ENCODE peak calls at places on chromosomes 4 and X, in five cellular contexts. K is SK-N-SH, F is H1, E is HCT116, X is K562. S is an unnamed sample.
A peak's percentile ranks its signal among the peaks of the same experiment; 100 is the strongest.

GRCh38 chr4:3660086-3660927 is 105.9 kb upstream of the ADRA2C start:
- DNase-seq in K (no peak), F (no peak), E (no peak), X (no peak), S (no peak)

GRCh38 chrX:78118628-78119027 is 14.6 kb downstream of the PGK1 start:
- DNase-seq in K (no peak), F (no peak), E (no peak), X (no peak), S (no peak)

GRCh38 chrX:1903380-1903935 is 288.6 kb downstream of the ASMT start:
- DNase-seq in K (no peak), F (no peak), E (peak; percentile 63), X (no peak), S (no peak)

GRCh38 chr4:39706334-39706733 is 8.4 kb downstream of the UBE2K start:
- DNase-seq in K (no peak), F (no peak), E (peak; percentile 51), X (no peak), S (peak; percentile 55)

GRCh38 chr4:17339376-17339775 is 172.5 kb downstream of the QDPR start:
- DNase-seq in K (no peak), F (no peak), E (no peak), X (no peak), S (no peak)

GRCh38 chr4:47349323-47349722 is 114.2 kb downstream of the COMMD8 start:
- DNase-seq in K (no peak), F (no peak), E (no peak), X (no peak), S (no peak)

GRCh38 chr4:157242871-157243270 is 22.3 kb downstream of the GRIA2 start:
- DNase-seq in K (no peak), F (no peak), E (no peak), X (no peak), S (no peak)

GRCh38 chr4:145736241-145736831 is 56.4 kb downstream of the C4orf51 start:
- DNase-seq in K (no peak), F (no peak), E (no peak), X (no peak), S (peak; percentile 86)

GRCh38 chr4:25406081-25406692 is 29.1 kb downstream of the ANAPC4 start:
- DNase-seq in K (no peak), F (no peak), E (no peak), X (no peak), S (no peak)

GRCh38 chr4:100781433-100781832 is 263.6 kb upstream of the EMCN start:
- DNase-seq in K (no peak), F (no peak), E (no peak), X (no peak), S (no peak)

GRCh38 chr4:109332926-109333464 is 30.5 kb upstream of the COL25A1 start:
- DNase-seq in K (no peak), F (peak; percentile 13), E (no peak), X (peak; percentile 45), S (no peak)

GRCh38 chr4:173025131-173025530 is 143.5 kb upstream of the GALNT7 start:
- DNase-seq in K (peak; percentile 60), F (peak; percentile 27), E (peak; percentile 76), X (peak; percentile 56), S (peak; percentile 87)

GRCh38 chrX:63128509-63128908 is 222.6 kb downstream of the SPIN4 start:
- DNase-seq in K (peak; percentile 1), F (no peak), E (peak; percentile 16), X (no peak), S (peak; percentile 65)

GRCh38 chrX:126238220-126238619 is 72.1 kb upstream of the DCAF12L2 start:
- DNase-seq in K (no peak), F (no peak), E (no peak), X (no peak), S (no peak)

GRCh38 chrX:6448003-6448402 is 86.9 kb downstream of the VCX3A start:
- DNase-seq in K (no peak), F (no peak), E (no peak), X (no peak), S (peak; percentile 4)

GRCh38 chr4:176340871-176341685 is 21.3 kb downstream of the SPCS3 start:
- DNase-seq in K (peak; percentile 46), F (no peak), E (no peak), X (peak; percentile 40), S (peak; percentile 11)

GRCh38 chr4:74283614-74284013 is 24.7 kb upstream of the EPGN start:
- DNase-seq in K (no peak), F (no peak), E (peak; percentile 61), X (no peak), S (no peak)

GRCh38 chrX:115367455-115367854 is 77.9 kb downstream of the LUZP4 start:
- DNase-seq in K (no peak), F (no peak), E (no peak), X (no peak), S (no peak)

GRCh38 chr4:155543126-155543765 is 123.4 kb upstream of the GUCY1A1 start:
- DNase-seq in K (no peak), F (no peak), E (no peak), X (no peak), S (no peak)

GRCh38 chrX:42485621-42486020 is 292.3 kb downstream of the PPP1R2C start:
- DNase-seq in K (no peak), F (no peak), E (peak; percentile 4), X (no peak), S (no peak)

GRCh38 chr4:119835511-119835910 is 206.9 kb upstream of the PDE5A start:
- DNase-seq in K (no peak), F (no peak), E (no peak), X (no peak), S (no peak)

GRCh38 chrX:66015152-66015827 is 24.6 kb downstream of the VSIG4 start:
- DNase-seq in K (no peak), F (no peak), E (no peak), X (peak; percentile 72), S (no peak)

GRCh38 chrX:30787012-30787411 is 102.0 kb downstream of the TAB3 start:
- DNase-seq in K (no peak), F (no peak), E (no peak), X (no peak), S (no peak)

GRCh38 chr4:185210102-185210981 is 944 bp downstream of the SNX25 start:
- DNase-seq in K (peak; percentile 82), F (no peak), E (no peak), X (peak; percentile 35), S (peak; percentile 41)

GRCh38 chrX:32987139-32987538 is 224.2 kb downstream of the DMD start:
- DNase-seq in K (no peak), F (peak; percentile 17), E (no peak), X (no peak), S (no peak)

GRCh38 chrX:30147996-30148643 is 67.2 kb upstream of the MAGEB2 start:
- DNase-seq in K (no peak), F (no peak), E (no peak), X (no peak), S (no peak)

GRCh38 chr4:536351-536972 is 37.5 kb downstream of the PIGG start:
- DNase-seq in K (no peak), F (no peak), E (no peak), X (no peak), S (no peak)

GRCh38 chrX:71846429-71846828 is 64.2 kb upstream of the NHSL2 start:
- DNase-seq in K (no peak), F (no peak), E (no peak), X (no peak), S (no peak)

GRCh38 chr4:22677780-22678179 is 15.0 kb upstream of the GBA3 start:
- DNase-seq in K (no peak), F (no peak), E (no peak), X (no peak), S (no peak)
- TF ChIP-seq JUND in K (no peak), F (no peak), E (no peak), X (no peak), S (no peak)

DNA sequence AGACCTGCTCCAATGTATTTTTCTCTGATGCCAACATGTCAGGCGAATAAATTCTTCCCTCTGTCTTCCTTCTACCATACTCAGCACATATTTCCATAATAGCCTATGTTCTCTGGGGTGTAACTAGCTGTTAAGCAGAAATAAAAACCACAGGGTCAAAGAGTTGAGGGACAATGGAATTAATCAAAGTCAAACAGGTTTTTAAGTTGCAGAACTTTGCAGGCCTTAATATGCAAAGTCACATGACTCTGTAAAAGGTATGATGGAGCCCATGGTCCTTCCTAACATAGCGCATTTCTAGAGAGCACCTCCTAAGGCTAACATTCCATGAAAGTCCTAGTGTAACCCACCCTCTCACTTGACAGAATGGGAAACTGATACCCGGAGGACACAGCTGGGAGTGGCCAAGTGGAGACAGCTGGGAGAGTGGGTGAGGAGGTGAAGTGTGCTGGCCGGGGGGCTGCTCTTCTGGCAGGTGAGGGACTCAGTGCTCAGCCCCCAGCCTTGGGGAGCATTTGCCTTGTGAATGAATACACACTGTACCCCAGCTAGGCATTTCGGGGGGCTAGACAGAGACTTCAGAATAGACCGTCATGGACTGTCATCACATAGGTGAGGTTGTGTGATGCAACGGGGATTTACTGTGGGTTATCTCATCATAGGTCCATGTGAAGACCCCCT is 8.4 kb upstream of the SORCS2 start:
- DNase-seq in K (no peak), F (no peak), E (no peak), X (no peak), S (no peak)
- TF ChIP-seq JUND in K (no peak), F (no peak), E (no peak), X (no peak), S (no peak)

GRCh38 chr4:165379662-165380061 is 854 bp downstream of the CPE start:
- DNase-seq in K (peak; percentile 50), F (no peak), E (no peak), X (no peak), S (no peak)
- TF ChIP-seq JUND in K (no peak), F (no peak), E (no peak), X (no peak), S (no peak)

GRCh38 chrX:148069759-148070503 is 88.8 kb downstream of the FMR1NB start:
- DNase-seq in K (no peak), F (no peak), E (no peak), X (no peak), S (no peak)
- TF ChIP-seq JUND in K (no peak), F (no peak), E (no peak), X (no peak), S (no peak)

GRCh38 chrX:135185795-135186443 is 14.7 kb upstream of the CT55 start:
- DNase-seq in K (peak; percentile 57), F (peak; percentile 25), E (peak; percentile 42), X (peak; percentile 54), S (peak; percentile 67)
- TF ChIP-seq JUND in K (no peak), F (no peak), E (no peak), X (no peak), S (no peak)

GRCh38 chrX:130166503-130166777 is 799 bp upstream of the AIFM1 start:
- DNase-seq in K (no peak), F (no peak), E (no peak), X (no peak), S (no peak)
- TF ChIP-seq JUND in K (no peak), F (no peak), E (no peak), X (no peak), S (no peak)